ENCODE peak calls at places on chromosomes 1 and 21, in nine cellular contexts. One of them, this sample, is unnamed.

GRCh38 chr1:7824701-7825100 is 28.2 kb downstream of the UTS2 start:
- DNase-seq in IMR-90: no peak
- DNase-seq in heart left ventricle: no peak
- DNase-seq in Peyer's patch: no peak
- DNase-seq in lower leg skin: no peak
- DNase-seq in prostate gland: no peak
- DNase-seq in transverse colon: no peak
- DNase-seq in spleen: no peak
- DNase-seq in esophagus squamous epithelium: no peak
- DNase-seq in this sample: no peak

GRCh38 chr1:90133133-90133532 is 138.2 kb downstream of the ZNF326 start:
- DNase-seq in prostate gland: no peak
- DNase-seq in esophagus squamous epithelium: no peak
- DNase-seq in lower leg skin: no peak
- DNase-seq in Peyer's patch: no peak
- DNase-seq in spleen: no peak
- DNase-seq in heart left ventricle: no peak
- DNase-seq in transverse colon: peak; percentile 23
- DNase-seq in IMR-90: peak; percentile 3
- DNase-seq in this sample: no peak

GRCh38 chr1:10965621-10966226 is 46.7 kb upstream of the TARDBP start:
- DNase-seq in Peyer's patch: peak; percentile 35
- DNase-seq in spleen: no peak
- DNase-seq in heart left ventricle: peak; percentile 38
- DNase-seq in lower leg skin: no peak
- DNase-seq in prostate gland: no peak
- DNase-seq in esophagus squamous epithelium: no peak
- DNase-seq in IMR-90: no peak
- DNase-seq in transverse colon: peak; percentile 44
- DNase-seq in this sample: peak; percentile 48

GRCh38 chr1:164417016-164417704 is 141.8 kb upstream of the PBX1 start:
- DNase-seq in spleen: no peak
- DNase-seq in heart left ventricle: no peak
- DNase-seq in esophagus squamous epithelium: no peak
- DNase-seq in lower leg skin: no peak
- DNase-seq in transverse colon: no peak
- DNase-seq in Peyer's patch: no peak
- DNase-seq in prostate gland: no peak
- DNase-seq in IMR-90: no peak
- DNase-seq in this sample: no peak

GRCh38 chr1:168830562-168830961 is 101.6 kb upstream of the DPT start:
- DNase-seq in lower leg skin: no peak
- DNase-seq in Peyer's patch: no peak
- DNase-seq in spleen: no peak
- DNase-seq in prostate gland: no peak
- DNase-seq in heart left ventricle: no peak
- DNase-seq in esophagus squamous epithelium: no peak
- DNase-seq in transverse colon: no peak
- DNase-seq in IMR-90: no peak
- DNase-seq in this sample: no peak

GRCh38 chr1:50423670-50424000 is 392 bp upstream of the DMRTA2 start:
- DNase-seq in heart left ventricle: no peak
- DNase-seq in transverse colon: no peak
- DNase-seq in IMR-90: no peak
- DNase-seq in esophagus squamous epithelium: no peak
- DNase-seq in prostate gland: no peak
- DNase-seq in lower leg skin: no peak
- DNase-seq in Peyer's patch: no peak
- DNase-seq in spleen: no peak
- DNase-seq in this sample: no peak

GRCh38 chr1:46368781-46369180 is 25.3 kb upstream of the FAAH start:
- DNase-seq in lower leg skin: no peak
- DNase-seq in IMR-90: no peak
- DNase-seq in Peyer's patch: no peak
- DNase-seq in heart left ventricle: no peak
- DNase-seq in spleen: no peak
- DNase-seq in esophagus squamous epithelium: no peak
- DNase-seq in prostate gland: no peak
- DNase-seq in transverse colon: no peak
- DNase-seq in this sample: no peak

GRCh38 chr1:3186526-3186921 is 117.5 kb downstream of the PRDM16 start:
- DNase-seq in Peyer's patch: no peak
- DNase-seq in IMR-90: peak; percentile 6
- DNase-seq in lower leg skin: peak; percentile 63
- DNase-seq in prostate gland: peak; percentile 74
- DNase-seq in spleen: no peak
- DNase-seq in esophagus squamous epithelium: no peak
- DNase-seq in transverse colon: peak; percentile 53
- DNase-seq in heart left ventricle: peak; percentile 92
- DNase-seq in this sample: no peak

GRCh38 chr1:67746299-67746698 is 61.3 kb downstream of the GADD45A start:
- DNase-seq in IMR-90: no peak
- DNase-seq in spleen: no peak
- DNase-seq in Peyer's patch: no peak
- DNase-seq in transverse colon: no peak
- DNase-seq in esophagus squamous epithelium: no peak
- DNase-seq in heart left ventricle: no peak
- DNase-seq in prostate gland: no peak
- DNase-seq in lower leg skin: no peak
- DNase-seq in this sample: no peak

GRCh38 chr1:15620155-15620545 is 2.9 kb downstream of the DDI2 start:
- DNase-seq in prostate gland: no peak
- DNase-seq in esophagus squamous epithelium: no peak
- DNase-seq in IMR-90: peak; percentile 75
- DNase-seq in lower leg skin: no peak
- DNase-seq in spleen: no peak
- DNase-seq in Peyer's patch: no peak
- DNase-seq in transverse colon: no peak
- DNase-seq in heart left ventricle: no peak
- DNase-seq in this sample: no peak

GRCh38 chr1:115837762-115838421 is 3.0 kb downstream of the NHLH2 start:
- DNase-seq in lower leg skin: no peak
- DNase-seq in esophagus squamous epithelium: no peak
- DNase-seq in Peyer's patch: no peak
- DNase-seq in spleen: no peak
- DNase-seq in transverse colon: no peak
- DNase-seq in prostate gland: no peak
- DNase-seq in heart left ventricle: no peak
- DNase-seq in IMR-90: no peak
- DNase-seq in this sample: no peak

GRCh38 chr1:174161813-174162212 is 2.5 kb downstream of the RABGAP1L start:
- DNase-seq in transverse colon: no peak
- DNase-seq in lower leg skin: no peak
- DNase-seq in IMR-90: no peak
- DNase-seq in Peyer's patch: no peak
- DNase-seq in heart left ventricle: no peak
- DNase-seq in esophagus squamous epithelium: no peak
- DNase-seq in spleen: no peak
- DNase-seq in prostate gland: no peak
- DNase-seq in this sample: no peak

GRCh38 chr1:228980232-228980969 is 245.1 kb downstream of the RHOU start:
- DNase-seq in lower leg skin: no peak
- DNase-seq in Peyer's patch: no peak
- DNase-seq in esophagus squamous epithelium: no peak
- DNase-seq in heart left ventricle: no peak
- DNase-seq in transverse colon: no peak
- DNase-seq in prostate gland: no peak
- DNase-seq in spleen: no peak
- DNase-seq in IMR-90: peak; percentile 53
- DNase-seq in this sample: no peak

GRCh38 chr21:42295845-42296244 is 19.4 kb downstream of the TFF3 start:
- DNase-seq in Peyer's patch: no peak
- DNase-seq in prostate gland: no peak
- DNase-seq in spleen: no peak
- DNase-seq in esophagus squamous epithelium: no peak
- DNase-seq in transverse colon: no peak
- DNase-seq in IMR-90: no peak
- DNase-seq in heart left ventricle: no peak
- DNase-seq in lower leg skin: no peak
- DNase-seq in this sample: no peak

GRCh38 chr1:220565670-220566069 is 37.7 kb downstream of the MARK1 start:
- DNase-seq in transverse colon: no peak
- DNase-seq in prostate gland: no peak
- DNase-seq in esophagus squamous epithelium: no peak
- DNase-seq in lower leg skin: no peak
- DNase-seq in spleen: no peak
- DNase-seq in Peyer's patch: no peak
- DNase-seq in heart left ventricle: no peak
- DNase-seq in IMR-90: no peak
- DNase-seq in this sample: no peak

GRCh38 chr1:223429313-223429731 is 36.1 kb downstream of the CCDC185 start:
- DNase-seq in spleen: no peak
- DNase-seq in esophagus squamous epithelium: no peak
- DNase-seq in heart left ventricle: peak; percentile 45
- DNase-seq in Peyer's patch: no peak
- DNase-seq in IMR-90: peak; percentile 40
- DNase-seq in prostate gland: peak; percentile 30
- DNase-seq in transverse colon: peak; percentile 10
- DNase-seq in lower leg skin: no peak
- DNase-seq in this sample: no peak

GRCh38 chr1:84300991-84301758 is at the start of gene SAMD13:
- DNase-seq in esophagus squamous epithelium: no peak
- DNase-seq in spleen: no peak
- DNase-seq in Peyer's patch: peak; percentile 40
- DNase-seq in heart left ventricle: peak; percentile 65
- DNase-seq in prostate gland: peak; percentile 78
- DNase-seq in IMR-90: peak; percentile 69
- DNase-seq in transverse colon: peak; percentile 90
- DNase-seq in lower leg skin: peak; percentile 83
- DNase-seq in this sample: no peak

GRCh38 chr1:241068359-241068758 is 288.6 kb downstream of the RGS7 start:
- DNase-seq in spleen: no peak
- DNase-seq in IMR-90: no peak
- DNase-seq in heart left ventricle: no peak
- DNase-seq in Peyer's patch: no peak
- DNase-seq in esophagus squamous epithelium: no peak
- DNase-seq in transverse colon: no peak
- DNase-seq in lower leg skin: no peak
- DNase-seq in prostate gland: no peak
- DNase-seq in this sample: no peak

GRCh38 chr1:176566004-176566975 is 103.3 kb downstream of the PAPPA2 start:
- DNase-seq in esophagus squamous epithelium: no peak
- DNase-seq in IMR-90: no peak
- DNase-seq in prostate gland: no peak
- DNase-seq in heart left ventricle: peak; percentile 51
- DNase-seq in transverse colon: no peak
- DNase-seq in lower leg skin: no peak
- DNase-seq in spleen: no peak
- DNase-seq in Peyer's patch: no peak
- DNase-seq in this sample: no peak

DNA sequence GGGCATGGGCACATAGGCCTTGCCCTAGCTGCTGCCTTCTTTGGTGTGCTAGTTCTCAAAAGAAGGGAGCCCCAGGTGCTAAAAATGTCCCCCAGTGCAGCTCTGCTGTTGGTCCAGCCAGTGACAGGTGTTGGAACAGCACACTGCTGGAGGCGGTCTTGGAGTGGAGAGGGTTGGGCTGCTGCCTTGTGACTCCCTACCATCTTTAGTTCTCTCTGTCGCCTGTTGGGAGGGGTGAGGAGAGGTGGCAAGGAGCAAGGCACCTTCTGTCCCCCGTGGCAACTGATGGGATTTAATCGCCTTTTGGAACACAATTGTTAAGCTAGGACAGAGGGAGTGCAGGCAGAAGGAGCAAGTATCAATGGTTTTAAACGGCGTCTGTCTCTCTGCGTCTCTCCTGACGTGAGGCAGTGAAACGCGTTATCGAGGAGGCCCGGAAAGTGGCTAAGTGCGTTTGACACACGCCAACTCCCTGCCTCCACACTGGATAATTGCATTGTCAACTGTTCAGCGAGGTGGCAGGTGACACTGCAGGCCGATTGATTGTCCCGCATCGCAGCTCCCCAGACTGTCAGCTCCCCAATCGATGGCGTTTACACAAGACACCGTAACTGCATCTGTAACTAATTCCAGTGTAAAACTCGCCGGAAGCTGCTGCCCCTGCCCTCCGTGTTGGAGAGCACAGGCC is 34.0 kb downstream of the TMEM53 start:
- DNase-seq in lower leg skin: no peak
- DNase-seq in transverse colon: no peak
- DNase-seq in spleen: no peak
- DNase-seq in IMR-90: no peak
- DNase-seq in esophagus squamous epithelium: no peak
- DNase-seq in heart left ventricle: peak; percentile 58
- DNase-seq in prostate gland: no peak
- DNase-seq in Peyer's patch: no peak
- DNase-seq in this sample: no peak
- TF ChIP-seq POLR2A in lower leg skin: no peak
- TF ChIP-seq POLR2A in transverse colon: no peak
- TF ChIP-seq POLR2A in spleen: no peak
- TF ChIP-seq POLR2A in IMR-90: no peak
- TF ChIP-seq POLR2A in esophagus squamous epithelium: no peak
- TF ChIP-seq POLR2A in heart left ventricle: no peak
- TF ChIP-seq POLR2A in prostate gland: no peak
- TF ChIP-seq POLR2A in Peyer's patch: no peak
- TF ChIP-seq POLR2A in this sample: no peak

DNA sequence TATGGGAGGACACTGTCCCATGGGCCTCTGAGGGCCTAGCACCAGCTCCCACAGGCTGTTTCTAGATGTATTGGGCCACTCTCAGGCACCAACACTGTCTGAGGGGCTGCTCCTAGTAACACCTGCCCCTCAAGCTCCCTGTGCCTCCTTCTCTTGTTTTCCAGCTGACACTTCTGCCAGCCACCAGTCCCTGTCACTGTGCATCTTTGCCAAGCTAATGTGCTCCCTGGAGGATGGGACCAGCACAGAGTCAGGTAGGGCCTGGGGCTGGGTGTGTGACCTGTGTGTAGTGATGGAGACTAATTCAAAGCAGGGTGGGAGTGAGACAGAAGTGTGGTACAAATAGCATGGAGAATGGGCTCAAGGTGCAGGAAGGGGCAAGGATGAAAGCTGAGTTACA is 29.4 kb upstream of the MAGOH start:
- DNase-seq in prostate gland: no peak
- DNase-seq in IMR-90: no peak
- DNase-seq in spleen: no peak
- DNase-seq in transverse colon: no peak
- DNase-seq in esophagus squamous epithelium: no peak
- DNase-seq in Peyer's patch: no peak
- DNase-seq in heart left ventricle: no peak
- DNase-seq in lower leg skin: no peak
- DNase-seq in this sample: no peak
- TF ChIP-seq POLR2A in prostate gland: no peak
- TF ChIP-seq POLR2A in IMR-90: no peak
- TF ChIP-seq POLR2A in spleen: no peak
- TF ChIP-seq POLR2A in transverse colon: no peak
- TF ChIP-seq POLR2A in esophagus squamous epithelium: no peak
- TF ChIP-seq POLR2A in Peyer's patch: no peak
- TF ChIP-seq POLR2A in heart left ventricle: no peak
- TF ChIP-seq POLR2A in lower leg skin: no peak
- TF ChIP-seq POLR2A in this sample: no peak

GRCh38 chr21:43921979-43922945 is 57.2 kb downstream of the AGPAT3 start:
- DNase-seq in prostate gland: no peak
- DNase-seq in spleen: peak; percentile 85
- DNase-seq in heart left ventricle: no peak
- DNase-seq in esophagus squamous epithelium: no peak
- DNase-seq in lower leg skin: no peak
- DNase-seq in transverse colon: no peak
- DNase-seq in IMR-90: peak; percentile 26
- DNase-seq in Peyer's patch: peak; percentile 67
- DNase-seq in this sample: peak; percentile 21
- TF ChIP-seq POLR2A in prostate gland: no peak
- TF ChIP-seq POLR2A in spleen: no peak
- TF ChIP-seq POLR2A in heart left ventricle: no peak
- TF ChIP-seq POLR2A in esophagus squamous epithelium: no peak
- TF ChIP-seq POLR2A in lower leg skin: no peak
- TF ChIP-seq POLR2A in transverse colon: no peak
- TF ChIP-seq POLR2A in IMR-90: no peak
- TF ChIP-seq POLR2A in Peyer's patch: no peak
- TF ChIP-seq POLR2A in this sample: no peak

GRCh38 chr1:234373064-234373937 is at the start of gene COA6:
- DNase-seq in heart left ventricle: peak; percentile 91
- DNase-seq in lower leg skin: peak; percentile 92
- DNase-seq in Peyer's patch: peak; percentile 91
- DNase-seq in prostate gland: peak; percentile 87
- DNase-seq in spleen: peak; percentile 97
- DNase-seq in transverse colon: peak; percentile 90
- DNase-seq in IMR-90: peak; percentile 97
- DNase-seq in esophagus squamous epithelium: peak; percentile 87
- DNase-seq in this sample: peak; percentile 92
- TF ChIP-seq POLR2A in heart left ventricle: peak; percentile 68
- TF ChIP-seq POLR2A in lower leg skin: no peak
- TF ChIP-seq POLR2A in Peyer's patch: peak; percentile 93
- TF ChIP-seq POLR2A in prostate gland: peak; percentile 68
- TF ChIP-seq POLR2A in spleen: peak; percentile 24
- TF ChIP-seq POLR2A in transverse colon: peak; percentile 97
- TF ChIP-seq POLR2A in IMR-90: peak; percentile 79
- TF ChIP-seq POLR2A in esophagus squamous epithelium: peak; percentile 88
- TF ChIP-seq POLR2A in this sample: peak; percentile 89